ENCODE peak calls at places on chromosomes 5 and 9, in four cellular contexts. I, H, V and L are unnamed samples.

GRCh38 chr5:68285857-68286611 is 70.5 kb downstream of the PIK3R1 start:
- DNase-seq in I (no peak), H (peak; percentile 57), V (no peak), L (no peak)

GRCh38 chr5:138873096-138873885 is 1.8 kb downstream of the LRRTM2 start:
- DNase-seq in I (no peak), H (no peak), V (no peak), L (no peak)

GRCh38 chr5:7501066-7501465 is 105.1 kb downstream of the ADCY2 start:
- DNase-seq in I (no peak), H (no peak), V (no peak), L (no peak)

GRCh38 chr5:159133041-159133741 is 33.5 kb upstream of the EBF1 start:
- DNase-seq in I (no peak), H (peak; percentile 51), V (no peak), L (no peak)

GRCh38 chr9:10855847-10856246 is 243.0 kb upstream of the PTPRD start:
- DNase-seq in I (no peak), H (no peak), V (no peak), L (no peak)

GRCh38 chr5:115948013-115948605 is 14.2 kb upstream of the LVRN start:
- DNase-seq in I (no peak), H (no peak), V (no peak), L (no peak)

GRCh38 chr9:77502568-77502967 is 145.6 kb downstream of the GNA14 start:
- DNase-seq in I (no peak), H (no peak), V (no peak), L (no peak)

GRCh38 chr5:93503598-93504067 is 77.4 kb downstream of the NR2F1-AS1 start:
- DNase-seq in I (no peak), H (no peak), V (no peak), L (no peak)

GRCh38 chr5:150146862-150147579 is 8.6 kb downstream of the PDGFRB start:
- DNase-seq in I (no peak), H (no peak), V (no peak), L (no peak)

GRCh38 chr9:135921749-135922310 is 14.5 kb upstream of the CAMSAP1 start:
- DNase-seq in I (no peak), H (no peak), V (no peak), L (peak; percentile 50)

GRCh38 chr9:98916660-98917059 is 27.0 kb upstream of the COL15A1 start:
- DNase-seq in I (no peak), H (no peak), V (no peak), L (no peak)

GRCh38 chr5:72438141-72438540 is 69.1 kb downstream of the ZNF366 start:
- DNase-seq in I (no peak), H (no peak), V (no peak), L (no peak)

GRCh38 chr5:168946363-168946762 is 354.6 kb downstream of the SLIT3 start:
- DNase-seq in I (no peak), H (no peak), V (no peak), L (no peak)

GRCh38 chr9:130345009-130345992 is 79.7 kb downstream of the HMCN2 start:
- DNase-seq in I (no peak), H (no peak), V (no peak), L (peak; percentile 51)

GRCh38 chr5:134649163-134649916 is 755 bp downstream of the SEC24A start:
- DNase-seq in I (no peak), H (peak; percentile 11), V (peak; percentile 55), L (peak; percentile 88)

GRCh38 chr5:40675396-40676133 is 4.2 kb upstream of the PTGER4 start:
- DNase-seq in I (no peak), H (no peak), V (no peak), L (no peak)

GRCh38 chr5:39235648-39236047 is 16.3 kb upstream of the FYB1 start:
- DNase-seq in I (no peak), H (no peak), V (no peak), L (no peak)

GRCh38 chr5:160197341-160198147 is 31.8 kb upstream of the FABP6 start:
- DNase-seq in I (no peak), H (no peak), V (no peak), L (no peak)

GRCh38 chr5:173094012-173094661 is 38.0 kb downstream of the CREBRF start:
- DNase-seq in I (no peak), H (no peak), V (no peak), L (no peak)

GRCh38 chr9:22052376-22052945 is 43.4 kb upstream of the CDKN2B start:
- DNase-seq in I (no peak), H (no peak), V (no peak), L (no peak)

GRCh38 chr9:114088571-114089170 is 10.4 kb downstream of the KIF12 start:
- DNase-seq in I (peak; percentile 7), H (no peak), V (no peak), L (peak; percentile 40)
- H3K27me3 ChIP-seq in I (no peaks in the 10 kb centered on the region), H (no peaks in the 10 kb centered on the region), V (no peaks in the 10 kb centered on the region), L (no peaks in the 10 kb centered on the region)

GRCh38 chr5:143499480-143500114 is 96.1 kb upstream of the NR3C1 start:
- DNase-seq in I (no peak), H (no peak), V (no peak), L (no peak)
- H3K27ac ChIP-seq in I (no peak overlapping the region), H (no peak overlapping the region), V (no peak overlapping the region), L (no peak overlapping the region)

GRCh38 chr5:151278845-151279244 is 24.7 kb downstream of the SLC36A3 start:
- DNase-seq in I (no peak), H (no peak), V (no peak), L (no peak)
- H3K27me3 ChIP-seq in I (no peaks in the 10 kb centered on the region), H (no peaks in the 10 kb centered on the region), V (no peaks in the 10 kb centered on the region), L (no peaks in the 10 kb centered on the region)

GRCh38 chr9:12698293-12698692 is 5.1 kb downstream of the TYRP1 start:
- DNase-seq in I (no peak), H (no peak), V (no peak), L (no peak)
- H3K27ac ChIP-seq in I (no peak overlapping the region), H (no peak overlapping the region), V (no peak overlapping the region), L (no peak overlapping the region)

GRCh38 chr9:7259544-7260241 is 501.9 kb downstream of the KDM4C start:
- DNase-seq in I (no peak), H (no peak), V (no peak), L (no peak)
- H3K27me3 ChIP-seq in I (peaks cover 5% of the 10 kb centered on the region), H (peaks cover 3% of the 10 kb centered on the region), V (no peaks in the 10 kb centered on the region), L (no peaks in the 10 kb centered on the region)